ENCODE peak calls at places on chromosomes 6 and 20, in five cellular contexts. F, J, H, B and M are unnamed samples.

GRCh38 chr6:37499433-37500293 is at the start of gene CCDC167:
- DNase-seq in F (peak; percentile 99), J (peak; percentile 99), H (peak; percentile 93), B (peak; percentile 98), M (peak; percentile 99)

GRCh38 chr6:113903666-113904330 is 46.7 kb downstream of the MARCKS start:
- DNase-seq in F (no peak), J (peak; percentile 17), H (no peak), B (no peak), M (peak; percentile 28)

GRCh38 chr20:23187759-23188158 is 101.6 kb upstream of the CD93 start:
- DNase-seq in F (no peak), J (no peak), H (no peak), B (no peak), M (no peak)

GRCh38 chr20:13419445-13419844 is 198.4 kb downstream of the ISM1 start:
- DNase-seq in F (no peak), J (no peak), H (no peak), B (no peak), M (no peak)

GRCh38 chr6:144661101-144661806 is 376.1 kb downstream of the UTRN start:
- DNase-seq in F (peak; percentile 86), J (no peak), H (no peak), B (no peak), M (peak; percentile 69)

GRCh38 chr20:13186043-13186774 is 34.9 kb upstream of the ISM1 start:
- DNase-seq in F (no peak), J (no peak), H (no peak), B (no peak), M (no peak)

GRCh38 chr20:17849901-17850673 is 118.5 kb downstream of the SNX5 start:
- DNase-seq in F (no peak), J (peak; percentile 95), H (no peak), B (no peak), M (no peak)

GRCh38 chr20:13200767-13201500 is 20.1 kb upstream of the ISM1 start:
- DNase-seq in F (peak; percentile 99), J (no peak), H (no peak), B (no peak), M (peak; percentile 18)

GRCh38 chr6:114586298-114586697 is 243.5 kb upstream of the HS3ST5 start:
- DNase-seq in F (no peak), J (no peak), H (no peak), B (no peak), M (no peak)

GRCh38 chr6:79334674-79335073 is 100.2 kb upstream of the HMGN3 start:
- DNase-seq in F (no peak), J (no peak), H (no peak), B (no peak), M (no peak)

GRCh38 chr6:89353702-89354392 is 1.3 kb upstream of the UBE2J1 start:
- DNase-seq in F (peak; percentile 83), J (no peak), H (peak; percentile 36), B (no peak), M (no peak)

GRCh38 chr20:50378170-50379000 is 131.8 kb upstream of the PTPN1 start:
- DNase-seq in F (no peak), J (no peak), H (no peak), B (no peak), M (no peak)

GRCh38 chr6:141552031-141552430 is 580.7 kb upstream of the GJE1 start:
- DNase-seq in F (no peak), J (no peak), H (no peak), B (no peak), M (no peak)

GRCh38 chr6:84150680-84151079 is 76.8 kb downstream of the CEP162 start:
- DNase-seq in F (no peak), J (peak; percentile 75), H (no peak), B (no peak), M (no peak)

GRCh38 chr6:45920819-45921511 is 94.7 kb downstream of the CLIC5 start:
- DNase-seq in F (no peak), J (no peak), H (no peak), B (no peak), M (no peak)

GRCh38 chr20:57811373-57812020 is 101.7 kb upstream of the PMEPA1 start:
- DNase-seq in F (no peak), J (no peak), H (no peak), B (no peak), M (no peak)

GRCh38 chr6:37056112-37056403 is 50.6 kb downstream of the FGD2 start:
- DNase-seq in F (no peak), J (no peak), H (no peak), B (no peak), M (no peak)

GRCh38 chr6:167056370-167056769 is 57.2 kb downstream of the CEP43 start:
- DNase-seq in F (no peak), J (no peak), H (no peak), B (peak; percentile 56), M (no peak)

GRCh38 chr6:31180500-31180899 is 10.0 kb upstream of the POU5F1 start:
- DNase-seq in F (no peak), J (no peak), H (peak; percentile 90), B (peak; percentile 77), M (peak; percentile 64)